ENCODE peak calls at places on chromosomes 7 and 10, in seven cellular contexts. One of them, this sample, is unnamed.

GRCh38 chr10:30865141-30865926 is 166.3 kb downstream of the ZNF438 start:
- DNase-seq in ovary: no peak
- DNase-seq in heart right ventricle: no peak
- DNase-seq in GM20000: no peak
- DNase-seq in left ventricle myocardium inferior: no peak
- DNase-seq in sigmoid colon: no peak
- DNase-seq in Calu3: no peak
- DNase-seq in this sample: no peak

GRCh38 chr10:75599875-75600648 is 168.6 kb downstream of the LRMDA start:
- DNase-seq in ovary: no peak
- DNase-seq in heart right ventricle: no peak
- DNase-seq in GM20000: no peak
- DNase-seq in left ventricle myocardium inferior: no peak
- DNase-seq in sigmoid colon: no peak
- DNase-seq in Calu3: no peak
- DNase-seq in this sample: no peak

GRCh38 chr7:149878523-149878921 is 4.8 kb downstream of the ATP6V0E2 start:
- DNase-seq in ovary: no peak
- DNase-seq in heart right ventricle: no peak
- DNase-seq in GM20000: no peak
- DNase-seq in left ventricle myocardium inferior: no peak
- DNase-seq in sigmoid colon: no peak
- DNase-seq in Calu3: no peak
- DNase-seq in this sample: no peak

GRCh38 chr7:55105952-55106351 is 87.1 kb downstream of the EGFR start:
- DNase-seq in ovary: no peak
- DNase-seq in heart right ventricle: no peak
- DNase-seq in GM20000: no peak
- DNase-seq in left ventricle myocardium inferior: no peak
- DNase-seq in sigmoid colon: no peak
- DNase-seq in Calu3: no peak
- DNase-seq in this sample: no peak

GRCh38 chr10:129063212-129063611 is 403.8 kb upstream of the MGMT start:
- DNase-seq in ovary: no peak
- DNase-seq in heart right ventricle: no peak
- DNase-seq in GM20000: no peak
- DNase-seq in left ventricle myocardium inferior: no peak
- DNase-seq in sigmoid colon: no peak
- DNase-seq in Calu3: no peak
- DNase-seq in this sample: no peak

GRCh38 chr10:116715396-116715795 is 27.0 kb downstream of the HSPA12A start:
- DNase-seq in ovary: no peak
- DNase-seq in heart right ventricle: no peak
- DNase-seq in GM20000: no peak
- DNase-seq in left ventricle myocardium inferior: no peak
- DNase-seq in sigmoid colon: no peak
- DNase-seq in Calu3: no peak
- DNase-seq in this sample: no peak

GRCh38 chr7:4188646-4189045 is 493.4 kb upstream of the FOXK1 start:
- DNase-seq in ovary: no peak
- DNase-seq in heart right ventricle: no peak
- DNase-seq in GM20000: no peak
- DNase-seq in left ventricle myocardium inferior: no peak
- DNase-seq in sigmoid colon: no peak
- DNase-seq in Calu3: no peak
- DNase-seq in this sample: no peak

GRCh38 chr10:76874151-76874550 is 763.5 kb downstream of the KCNMA1 start:
- DNase-seq in ovary: no peak
- DNase-seq in heart right ventricle: peak
- DNase-seq in GM20000: no peak
- DNase-seq in left ventricle myocardium inferior: peak
- DNase-seq in sigmoid colon: peak
- DNase-seq in Calu3: no peak
- DNase-seq in this sample: no peak

GRCh38 chr7:70630647-70631457 is 501.1 kb upstream of the GALNT17 start:
- DNase-seq in ovary: peak
- DNase-seq in heart right ventricle: no peak
- DNase-seq in GM20000: no peak
- DNase-seq in left ventricle myocardium inferior: peak
- DNase-seq in sigmoid colon: no peak
- DNase-seq in Calu3: no peak
- DNase-seq in this sample: no peak

GRCh38 chr7:20280475-20281351 is 50.0 kb upstream of the ITGB8 start:
- DNase-seq in ovary: no peak
- DNase-seq in heart right ventricle: no peak
- DNase-seq in GM20000: no peak
- DNase-seq in left ventricle myocardium inferior: no peak
- DNase-seq in sigmoid colon: no peak
- DNase-seq in Calu3: no peak
- DNase-seq in this sample: no peak

GRCh38 chr10:6667679-6668270 is 87.7 kb upstream of the PRKCQ start:
- DNase-seq in ovary: no peak
- DNase-seq in heart right ventricle: peak
- DNase-seq in GM20000: no peak
- DNase-seq in left ventricle myocardium inferior: no peak
- DNase-seq in sigmoid colon: no peak
- DNase-seq in Calu3: peak
- DNase-seq in this sample: no peak

GRCh38 chr10:111137012-111137411 is 60.2 kb downstream of the ADRA2A start:
- DNase-seq in ovary: no peak
- DNase-seq in heart right ventricle: no peak
- DNase-seq in GM20000: no peak
- DNase-seq in left ventricle myocardium inferior: no peak
- DNase-seq in sigmoid colon: no peak
- DNase-seq in Calu3: peak
- DNase-seq in this sample: no peak

GRCh38 chr10:31940839-31941653 is 12.4 kb upstream of the ARHGAP12 start:
- DNase-seq in ovary: no peak
- DNase-seq in heart right ventricle: no peak
- DNase-seq in GM20000: no peak
- DNase-seq in left ventricle myocardium inferior: no peak
- DNase-seq in sigmoid colon: no peak
- DNase-seq in Calu3: peak
- DNase-seq in this sample: no peak

GRCh38 chr7:77684030-77684429 is 12.2 kb upstream of the RSBN1L start:
- DNase-seq in ovary: no peak
- DNase-seq in heart right ventricle: peak
- DNase-seq in GM20000: no peak
- DNase-seq in left ventricle myocardium inferior: peak
- DNase-seq in sigmoid colon: no peak
- DNase-seq in Calu3: no peak
- DNase-seq in this sample: no peak

GRCh38 chr7:80533287-80533686 is 21.4 kb upstream of the GNAT3 start:
- DNase-seq in ovary: no peak
- DNase-seq in heart right ventricle: no peak
- DNase-seq in GM20000: no peak
- DNase-seq in left ventricle myocardium inferior: no peak
- DNase-seq in sigmoid colon: no peak
- DNase-seq in Calu3: peak
- DNase-seq in this sample: no peak

GRCh38 chr7:37988721-37989650 is 68.5 kb downstream of the EPDR1 start:
- DNase-seq in ovary: no peak
- DNase-seq in heart right ventricle: no peak
- DNase-seq in GM20000: no peak
- DNase-seq in left ventricle myocardium inferior: no peak
- DNase-seq in sigmoid colon: no peak
- DNase-seq in Calu3: no peak
- DNase-seq in this sample: no peak

GRCh38 chr7:136528329-136528728 is 340.1 kb upstream of the CHRM2 start:
- DNase-seq in ovary: no peak
- DNase-seq in heart right ventricle: no peak
- DNase-seq in GM20000: no peak
- DNase-seq in left ventricle myocardium inferior: no peak
- DNase-seq in sigmoid colon: no peak
- DNase-seq in Calu3: no peak
- DNase-seq in this sample: no peak

GRCh38 chr10:5364916-5365434 is at the start of gene UCN3:
- DNase-seq in ovary: no peak
- DNase-seq in heart right ventricle: no peak
- DNase-seq in GM20000: no peak
- DNase-seq in left ventricle myocardium inferior: no peak
- DNase-seq in sigmoid colon: no peak
- DNase-seq in Calu3: no peak
- DNase-seq in this sample: no peak

GRCh38 chr7:26293569-26294308 is 2.1 kb downstream of the SNX10 start:
- DNase-seq in ovary: no peak
- DNase-seq in heart right ventricle: no peak
- DNase-seq in GM20000: peak
- DNase-seq in left ventricle myocardium inferior: no peak
- DNase-seq in sigmoid colon: no peak
- DNase-seq in Calu3: no peak
- DNase-seq in this sample: peak

GRCh38 chr10:80390740-80391139 is 17.6 kb upstream of the PRXL2A start:
- DNase-seq in ovary: no peak
- DNase-seq in heart right ventricle: no peak
- DNase-seq in GM20000: no peak
- DNase-seq in left ventricle myocardium inferior: no peak
- DNase-seq in sigmoid colon: no peak
- DNase-seq in Calu3: no peak
- DNase-seq in this sample: no peak

DNA sequence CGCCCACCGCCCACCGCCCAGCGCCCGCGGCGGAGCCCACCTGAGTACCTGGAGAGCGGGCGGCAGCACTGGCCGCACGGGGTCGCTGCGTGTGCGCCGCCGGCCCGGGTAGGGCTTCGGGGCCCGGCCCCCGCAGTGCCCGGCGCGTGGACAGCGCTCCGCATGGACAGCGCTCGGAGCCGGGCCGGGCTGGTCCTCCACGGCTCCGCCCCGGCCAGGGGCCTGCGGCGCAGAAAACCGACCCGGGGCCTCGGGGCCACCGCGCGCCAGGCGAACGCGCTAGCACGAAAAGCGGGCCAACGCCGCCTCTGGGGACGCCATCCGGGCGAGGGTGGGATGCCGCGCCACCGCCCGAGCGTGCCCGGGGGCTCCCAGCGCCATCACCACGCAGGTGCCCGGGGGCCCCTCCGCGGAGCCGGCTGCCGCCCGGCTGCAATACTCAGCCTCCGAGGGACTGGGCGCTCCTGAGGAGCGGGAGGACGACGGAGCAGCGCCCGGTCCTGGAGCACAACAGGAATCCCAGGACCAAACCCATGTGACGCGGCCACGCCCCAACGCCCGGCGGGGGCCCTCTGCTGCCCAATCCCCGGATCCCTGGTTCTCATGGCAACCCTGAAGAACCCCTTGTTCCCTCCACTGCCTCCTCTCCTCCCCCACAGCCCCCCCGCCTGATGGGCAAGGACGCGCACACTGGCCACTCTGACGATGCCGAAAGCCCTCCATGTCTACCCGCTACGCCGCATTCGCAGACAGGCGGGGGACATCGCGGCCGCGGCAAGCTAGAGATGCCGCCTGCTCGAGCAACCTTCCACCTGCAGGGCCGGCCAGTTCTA is at the start of gene GRB10:
- DNase-seq in ovary: peak
- DNase-seq in heart right ventricle: peak
- DNase-seq in GM20000: no peak
- DNase-seq in left ventricle myocardium inferior: peak
- DNase-seq in sigmoid colon: peak
- DNase-seq in Calu3: peak
- DNase-seq in this sample: no peak
- TF ChIP-seq CTCF in ovary: no peak
- TF ChIP-seq CTCF in heart right ventricle: no peak
- TF ChIP-seq CTCF in GM20000: no peak
- TF ChIP-seq CTCF in left ventricle myocardium inferior: peak
- TF ChIP-seq CTCF in sigmoid colon: no peak
- TF ChIP-seq CTCF in Calu3: peak
- TF ChIP-seq CTCF in this sample: no peak

GRCh38 chr7:134028853-134029252 is 98.3 kb upstream of the LRGUK start:
- DNase-seq in ovary: no peak
- DNase-seq in heart right ventricle: no peak
- DNase-seq in GM20000: no peak
- DNase-seq in left ventricle myocardium inferior: no peak
- DNase-seq in sigmoid colon: no peak
- DNase-seq in Calu3: no peak
- DNase-seq in this sample: no peak

GRCh38 chr7:134034652-134035051 is 92.5 kb upstream of the LRGUK start:
- DNase-seq in ovary: no peak
- DNase-seq in heart right ventricle: no peak
- DNase-seq in GM20000: no peak
- DNase-seq in left ventricle myocardium inferior: no peak
- DNase-seq in sigmoid colon: no peak
- DNase-seq in Calu3: no peak
- DNase-seq in this sample: no peak

GRCh38 chr7:134030460-134030865 is 96.7 kb upstream of the LRGUK start:
- DNase-seq in ovary: no peak
- DNase-seq in heart right ventricle: no peak
- DNase-seq in GM20000: no peak
- DNase-seq in left ventricle myocardium inferior: no peak
- DNase-seq in sigmoid colon: no peak
- DNase-seq in Calu3: no peak
- DNase-seq in this sample: no peak

GRCh38 chr7:134029743-134030142 is 97.4 kb upstream of the LRGUK start:
- DNase-seq in ovary: no peak
- DNase-seq in heart right ventricle: no peak
- DNase-seq in GM20000: no peak
- DNase-seq in left ventricle myocardium inferior: no peak
- DNase-seq in sigmoid colon: no peak
- DNase-seq in Calu3: no peak
- DNase-seq in this sample: no peak

GRCh38 chr7:134031835-134032617 is 95.1 kb upstream of the LRGUK start:
- DNase-seq in ovary: no peak
- DNase-seq in heart right ventricle: peak
- DNase-seq in GM20000: no peak
- DNase-seq in left ventricle myocardium inferior: peak
- DNase-seq in sigmoid colon: no peak
- DNase-seq in Calu3: no peak
- DNase-seq in this sample: no peak
- TF ChIP-seq CTCF in ovary: no peak
- TF ChIP-seq CTCF in heart right ventricle: no peak
- TF ChIP-seq CTCF in GM20000: no peak
- TF ChIP-seq CTCF in left ventricle myocardium inferior: no peak
- TF ChIP-seq CTCF in sigmoid colon: no peak
- TF ChIP-seq CTCF in Calu3: no peak
- TF ChIP-seq CTCF in this sample: no peak

DNA sequence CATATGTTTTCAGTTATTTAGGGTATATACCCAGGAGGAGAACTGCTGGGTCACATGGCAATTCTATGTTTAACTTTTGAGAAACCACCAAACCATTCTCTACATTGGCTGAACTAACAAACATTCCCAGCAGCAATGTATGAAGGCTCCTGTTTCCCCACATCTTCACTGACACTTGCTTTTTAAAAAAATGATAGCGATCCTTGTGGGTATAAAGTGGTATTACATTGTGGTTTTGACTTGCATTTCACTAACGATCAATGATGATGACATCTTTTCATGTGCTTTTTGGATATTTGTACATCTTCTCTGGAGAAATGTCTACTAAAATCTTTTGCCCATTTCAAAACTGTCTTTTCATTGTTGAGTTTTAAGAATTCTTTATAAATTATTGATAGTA is 51.2 kb upstream of the ANAPC16 start:
- DNase-seq in ovary: no peak
- DNase-seq in heart right ventricle: no peak
- DNase-seq in GM20000: peak
- DNase-seq in left ventricle myocardium inferior: no peak
- DNase-seq in sigmoid colon: no peak
- DNase-seq in Calu3: no peak
- DNase-seq in this sample: no peak
- TF ChIP-seq CTCF in ovary: no peak
- TF ChIP-seq CTCF in heart right ventricle: peak
- TF ChIP-seq CTCF in GM20000: no peak
- TF ChIP-seq CTCF in left ventricle myocardium inferior: no peak
- TF ChIP-seq CTCF in sigmoid colon: no peak
- TF ChIP-seq CTCF in Calu3: no peak
- TF ChIP-seq CTCF in this sample: no peak

GRCh38 chr7:74584160-74584954 is 73.2 kb upstream of the GTF2I start:
- DNase-seq in ovary: no peak
- DNase-seq in heart right ventricle: no peak
- DNase-seq in GM20000: no peak
- DNase-seq in left ventricle myocardium inferior: no peak
- DNase-seq in sigmoid colon: no peak
- DNase-seq in Calu3: no peak
- DNase-seq in this sample: no peak
- TF ChIP-seq CTCF in ovary: no peak
- TF ChIP-seq CTCF in heart right ventricle: no peak
- TF ChIP-seq CTCF in GM20000: no peak
- TF ChIP-seq CTCF in left ventricle myocardium inferior: no peak
- TF ChIP-seq CTCF in sigmoid colon: no peak
- TF ChIP-seq CTCF in Calu3: no peak
- TF ChIP-seq CTCF in this sample: no peak